ENCODE peak calls at places on chromosome 12, in four cellular contexts. B is right lobe of liver; I is brain microvascular endothelial cell; J is activated T-helper 1 cell treated with anti-CD3 and anti-CD28 coated beads, Interleukin-2, amount 50 U/mL, for 16 hours. O is an unnamed sample.

GRCh38 chr12:107494331-107494730 is 191.3 kb upstream of the PWP1 start:
- DNase-seq in B (no peak), I (no peak), J (no peak), O (no peak)

GRCh38 chr12:61757831-61758505 is 502.2 kb upstream of the USP15 start:
- DNase-seq in B (no peak), I (peak; percentile 13), J (no peak), O (no peak)

GRCh38 chr12:45305904-45306303 is 90.0 kb downstream of the ANO6 start:
- DNase-seq in B (no peak), I (no peak), J (no peak), O (no peak)

GRCh38 chr12:27506645-27507189 is 17.3 kb upstream of the PPFIBP1 start:
- DNase-seq in B (no peak), I (no peak), J (no peak), O (no peak)

GRCh38 chr12:54015210-54015931 is 6.6 kb downstream of the HOXC8 start:
- DNase-seq in B (no peak), I (no peak), J (no peak), O (no peak)

GRCh38 chr12:124560519-124560918 is 6.9 kb downstream of the NCOR2 start:
- DNase-seq in B (no peak), I (no peak), J (no peak), O (no peak)

GRCh38 chr12:52608161-52608560 is 6.9 kb upstream of the KRT72 start:
- DNase-seq in B (no peak), I (no peak), J (no peak), O (no peak)

GRCh38 chr12:112314981-112315380 is 67.2 kb downstream of the HECTD4 start:
- DNase-seq in B (no peak), I (peak; percentile 3), J (no peak), O (no peak)

GRCh38 chr12:2335517-2335916 is 282.7 kb downstream of the CACNA1C start:
- DNase-seq in B (no peak), I (no peak), J (no peak), O (no peak)

GRCh38 chr12:50764861-50765324 is 992 bp downstream of the ATF1 start:
- DNase-seq in B (no peak), I (no peak), J (peak; percentile 11), O (no peak)

GRCh38 chr12:50220357-50221061 is 53.3 kb upstream of the CERS5 start:
- DNase-seq in B (no peak), I (peak; percentile 50), J (no peak), O (no peak)

O was measured in activated CD4-positive, CD25-positive, alpha-beta regulatory T cell.